ENCODE peak calls at places on chromosome X, in five cellular contexts. E, M, N, T and I are unnamed samples.

GRCh38 chrX:850471-850916 is 219.9 kb downstream of the SHOX start:
- DNase-seq in T (no peak), N (peak), M (no peak), E (no peak), I (no peak)

GRCh38 chrX:140503714-140504351 is 1.0 kb downstream of the SOX3 start:
- DNase-seq in E (peak), T (no peak), N (no peak), M (peak), I (no peak)

GRCh38 chrX:119753639-119754257 is 4.6 kb upstream of the SOWAHD start:
- DNase-seq in T (peak), M (peak), E (no peak), N (peak), I (peak)

GRCh38 chrX:111568356-111568755 is 56.9 kb downstream of the SERTM2 start:
- DNase-seq in M (no peak), T (no peak), N (peak), E (peak), I (no peak)

GRCh38 chrX:101764538-101764937 is 104.9 kb upstream of the ARMCX2 start:
- DNase-seq in M (no peak), T (no peak), N (peak), E (no peak), I (no peak)

GRCh38 chrX:54359408-54359807 is 1.6 kb upstream of the WNK3 start:
- DNase-seq in M (no peak), E (no peak), T (no peak), N (no peak), I (no peak)

GRCh38 chrX:3263681-3264126 is 82.7 kb downstream of the MXRA5 start:
- DNase-seq in T (no peak), E (no peak), M (peak), N (no peak), I (no peak)

GRCh38 chrX:7552758-7553157 is 290.2 kb upstream of the VCX start:
- DNase-seq in M (no peak), T (peak), N (no peak), E (no peak), I (no peak)